ENCODE peak calls at places on chromosomes 12 and 14, in four cellular contexts. G is mammary epithelial cell; D is naive thymus-derived CD4-positive, alpha-beta T cell; M is psoas muscle. I is an unnamed sample.

GRCh38 chr14:21940887-21941855 is 267.6 kb upstream of the OR4E1 start:
- DNase-seq in G (peak; percentile 14), D (peak; percentile 42), M (no peak), I (peak; percentile 45)

GRCh38 chr12:42298887-42299286 is 27.0 kb downstream of the ZCRB1 start:
- DNase-seq in G (no peak), D (no peak), M (no peak), I (no peak)

GRCh38 chr12:2289525-2289924 is 236.7 kb downstream of the CACNA1C start:
- DNase-seq in G (no peak), D (no peak), M (no peak), I (no peak)

GRCh38 chr14:97930191-97930590 is 1133.0 kb downstream of the VRK1 start:
- DNase-seq in G (no peak), D (no peak), M (no peak), I (no peak)

GRCh38 chr12:16604853-16605252 is 1.1 kb downstream of the LMO3 start:
- DNase-seq in G (no peak), D (no peak), M (no peak), I (no peak)

GRCh38 chr14:72699852-72700257 is 194.0 kb downstream of the DPF3 start:
- DNase-seq in G (peak; percentile 16), D (no peak), M (peak; percentile 41), I (no peak)

GRCh38 chr12:117087808-117088207 is 11.4 kb downstream of the TESC start:
- DNase-seq in G (no peak), D (no peak), M (no peak), I (no peak)

GRCh38 chr12:1533205-1533601 is 61.2 kb downstream of the FBXL14 start:
- DNase-seq in G (no peak), D (no peak), M (no peak), I (no peak)

GRCh38 chr14:51547260-51547659 is 104.5 kb upstream of the FRMD6 start:
- DNase-seq in G (peak; percentile 99), D (no peak), M (no peak), I (peak; percentile 99)

GRCh38 chr12:110928700-110929099 is 8.3 kb upstream of the MYL2 start:
- DNase-seq in G (no peak), D (no peak), M (no peak), I (no peak)

GRCh38 chr14:103711516-103712431 is 3.5 kb downstream of the XRCC3 start:
- DNase-seq in G (peak; percentile 86), D (no peak), M (peak; percentile 58), I (peak; percentile 56)

GRCh38 chr12:69694123-69694522 is 5.0 kb downstream of the BEST3 start:
- DNase-seq in G (no peak), D (no peak), M (no peak), I (no peak)

GRCh38 chr12:115023279-115023678 is 339.3 kb upstream of the TBX3 start:
- DNase-seq in G (no peak), D (no peak), M (no peak), I (no peak)

GRCh38 chr14:35161231-35161630 is 38.9 kb downstream of the PRORP start:
- DNase-seq in G (peak; percentile 53), D (no peak), M (no peak), I (no peak)

GRCh38 chr12:132529899-132530298 is 39.9 kb downstream of the FBRSL1 start:
- DNase-seq in G (no peak), D (no peak), M (no peak), I (no peak)

GRCh38 chr12:100186071-100186470 is 14.5 kb upstream of the ACTR6 start:
- DNase-seq in G (no peak), D (no peak), M (no peak), I (no peak)

GRCh38 chr14:71932229-71932951 is at the start of gene RGS6:
- DNase-seq in G (peak; percentile 70), D (no peak), M (peak; percentile 13), I (peak; percentile 72)

DNA sequence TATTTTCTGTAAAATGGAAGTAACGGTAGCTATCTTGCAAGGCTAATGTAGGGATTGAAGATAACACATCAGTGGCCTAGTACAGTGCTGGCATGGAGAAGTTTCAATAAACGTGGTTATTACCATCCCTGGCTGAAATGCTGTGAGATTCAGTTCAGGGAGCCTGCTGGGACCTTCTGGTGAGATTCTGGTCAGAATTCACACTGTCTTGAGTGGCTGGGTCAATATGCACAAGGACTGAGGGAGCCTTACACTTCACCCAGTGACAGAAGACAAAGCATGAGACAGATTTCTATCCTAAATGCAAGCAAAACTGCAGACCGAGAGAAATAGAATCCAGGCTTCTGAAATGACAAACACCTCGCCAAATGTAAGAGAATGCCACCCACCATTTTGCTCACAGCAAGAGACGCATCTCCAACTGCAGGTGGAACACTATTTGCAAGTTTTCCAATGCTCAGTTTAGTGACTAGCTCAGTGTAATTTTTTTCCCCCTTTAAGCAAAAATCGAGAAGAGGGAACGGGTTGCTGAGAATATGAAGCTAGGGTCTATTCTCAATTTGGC is 201.5 kb downstream of the TTC7B start:
- DNase-seq in G (no peak), D (no peak), M (no peak), I (no peak)
- H3K27ac ChIP-seq in G (no peak overlapping the region), D (no peak overlapping the region), M (peak overlapping the region; percentile 56), I (no peak overlapping the region)

DNA sequence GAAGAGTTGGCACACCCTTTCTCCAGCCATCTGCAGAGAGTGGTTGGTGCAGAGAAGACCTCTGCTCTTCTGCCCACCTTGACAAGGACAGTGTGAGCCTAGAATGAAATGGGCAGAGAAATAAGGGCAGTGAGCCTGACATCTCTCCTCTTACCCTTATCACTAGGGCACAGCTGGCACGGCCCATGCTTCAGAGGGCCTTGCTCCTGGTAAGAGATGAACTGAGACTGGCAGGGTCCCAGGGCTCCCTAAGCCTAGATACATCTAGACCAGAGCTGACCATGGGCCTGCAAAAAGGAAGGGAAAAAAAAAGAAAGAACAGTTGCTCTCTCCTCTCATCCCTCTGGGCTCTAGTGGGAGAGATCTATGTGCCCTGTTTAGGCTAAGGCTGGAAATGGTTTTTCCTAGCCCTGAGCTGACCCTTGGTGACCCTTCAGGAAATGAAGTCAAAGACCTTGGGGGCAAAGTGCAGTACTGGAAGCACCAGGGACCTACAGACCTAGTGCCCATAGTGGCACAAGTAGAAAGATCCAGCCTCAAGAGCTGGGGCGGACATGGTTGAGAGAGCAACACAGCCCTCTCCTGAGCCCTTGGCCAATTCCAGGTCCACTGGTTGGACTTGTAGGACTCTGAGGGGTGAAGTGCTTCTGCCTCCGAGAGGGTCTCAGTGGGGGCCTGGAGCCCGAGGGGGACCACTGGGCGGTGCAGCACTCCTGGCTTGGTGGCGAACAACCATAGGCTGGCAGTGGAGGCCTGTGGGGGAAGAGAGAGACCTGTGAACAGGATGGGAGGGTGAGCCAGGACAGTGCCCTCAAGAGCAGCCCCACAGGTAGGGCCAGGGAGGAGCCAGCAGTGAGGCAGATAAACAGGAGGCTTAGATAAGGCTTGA is 22.0 kb downstream of the PRPF40B start:
- DNase-seq in G (no peak), D (no peak), M (no peak), I (no peak)
- H3K27ac ChIP-seq in G (no peak overlapping the region), D (peak overlapping the region; percentile 32), M (no peak overlapping the region), I (no peak overlapping the region)

GRCh38 chr12:104958946-104959841 is 1.1 kb upstream of the SLC41A2 start:
- DNase-seq in G (peak; percentile 32), D (no peak), M (no peak), I (peak; percentile 42)
- H3K27ac ChIP-seq in G (peak overlapping the region; percentile 21), D (no peak overlapping the region), M (peak overlapping the region; percentile 41), I (peak overlapping the region; percentile 80)

DNA sequence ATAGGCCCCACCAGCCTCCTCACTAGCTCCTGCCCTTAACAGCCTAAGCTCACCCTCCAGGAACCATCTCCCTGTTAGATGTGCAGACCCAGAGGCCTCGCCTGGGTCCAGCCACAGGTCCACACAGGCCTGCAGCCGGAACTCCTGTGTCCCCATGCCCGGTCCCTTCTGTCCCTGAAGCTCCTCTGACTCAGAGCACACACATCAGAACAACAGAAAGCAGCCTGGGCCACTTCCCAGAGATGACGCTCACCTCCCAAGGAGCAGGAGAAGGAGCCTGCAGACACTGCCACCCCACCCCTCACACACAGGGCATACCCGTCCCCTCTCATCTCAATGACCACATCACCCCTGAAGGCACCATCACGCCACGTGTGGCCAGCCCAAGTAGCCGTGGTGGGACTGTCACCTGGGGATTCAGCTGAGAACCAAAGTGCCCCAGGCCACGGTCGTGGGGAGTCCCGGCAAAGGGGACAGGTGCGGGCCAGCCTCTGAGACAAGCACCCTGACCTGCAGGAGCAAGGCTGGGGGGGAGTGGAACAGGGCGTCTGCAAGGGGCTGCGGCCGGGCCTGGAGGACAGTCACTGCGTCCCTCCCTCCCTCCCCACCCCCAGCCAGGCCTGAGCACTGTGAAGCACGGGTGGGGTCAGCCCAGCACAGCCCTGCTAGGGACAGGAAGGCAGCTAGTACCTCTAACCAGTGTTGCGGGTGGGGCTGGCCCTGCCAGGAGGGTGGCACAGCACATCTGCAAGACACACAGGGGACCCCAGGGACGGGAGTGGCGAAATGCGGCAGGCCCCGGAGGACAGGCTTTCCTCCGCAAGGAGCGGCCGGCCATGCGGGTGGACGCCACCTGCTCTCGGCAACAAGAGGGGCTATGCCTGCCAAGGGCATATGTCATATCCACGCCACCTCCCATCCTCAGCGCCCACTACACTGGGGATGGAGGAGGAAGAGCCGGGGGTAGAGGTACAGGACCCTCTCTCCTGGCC is 5.5 kb downstream of the AKT1 start:
- DNase-seq in G (no peak), D (no peak), M (no peak), I (no peak)
- H3K27ac ChIP-seq in G (no peak overlapping the region), D (no peak overlapping the region), M (no peak overlapping the region), I (no peak overlapping the region)

DNA sequence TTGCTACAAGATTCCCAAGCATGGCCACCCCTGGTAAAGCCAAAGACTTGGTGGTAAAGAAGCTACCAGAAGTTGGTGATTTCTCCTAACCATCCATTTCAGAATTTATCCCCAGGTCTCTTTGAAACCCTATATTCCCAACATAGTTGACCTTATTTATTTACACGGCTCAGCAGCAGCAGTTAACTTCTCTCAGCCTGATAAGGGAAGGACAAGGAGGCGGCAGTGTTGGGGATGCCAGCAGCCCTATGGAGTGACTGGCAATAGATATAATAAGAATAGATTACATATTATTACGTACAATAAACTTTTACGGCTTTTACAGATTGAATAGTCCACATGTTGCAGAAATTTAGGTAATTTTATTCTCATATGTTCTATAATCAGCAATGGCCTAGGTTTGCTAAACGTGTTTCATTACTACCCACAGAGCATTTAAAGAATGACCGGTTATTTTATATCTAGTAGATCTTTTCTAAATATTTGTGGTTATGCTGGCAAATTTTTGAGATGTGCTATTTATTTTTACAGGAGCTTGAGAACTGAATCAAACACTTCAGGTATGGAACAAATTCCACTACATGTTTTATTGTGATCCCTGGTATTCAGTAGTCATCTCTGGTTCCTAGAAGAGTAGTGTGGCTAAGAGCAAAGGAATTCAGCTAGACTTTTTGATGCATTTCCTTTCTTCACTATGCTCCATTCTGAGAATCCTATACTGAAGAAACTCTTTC is 19.8 kb upstream of the PALS1 start:
- DNase-seq in G (peak; percentile 83), D (no peak), M (no peak), I (peak; percentile 93)
- H3K27ac ChIP-seq in G (no peak overlapping the region), D (no peak overlapping the region), M (no peak overlapping the region), I (peak overlapping the region; percentile 29)

GRCh38 chr12:49126852-49127763 is 4.1 kb downstream of the TUBA1B start:
- DNase-seq in G (no peak), D (no peak), M (no peak), I (no peak)
- H3K27ac ChIP-seq in G (no peak overlapping the region), D (peak overlapping the region; percentile 34), M (no peak overlapping the region), I (no peak overlapping the region)

GRCh38 chr14:31137214-31137889 is 70.2 kb downstream of the HECTD1 start:
- DNase-seq in G (peak; percentile 10), D (no peak), M (no peak), I (peak; percentile 62)
- H3K27ac ChIP-seq in G (no peak overlapping the region), D (no peak overlapping the region), M (no peak overlapping the region), I (no peak overlapping the region)